ENCODE peak calls at places on chromosomes 16 and 17, in six cellular contexts. One of them, this sample, is unnamed. For H3K27me3, the result is how much of the 10 kb centered on the place peaks cover.

GRCh38 chr16:83552193-83552592 is 255.6 kb upstream of the HSBP1 start:
- DNase-seq in psoas muscle: no peak
- DNase-seq in CD8-positive, alpha-beta T cell: no peak
- DNase-seq in lower lobe of right lung: no peak
- DNase-seq in heart left ventricle: no peak
- DNase-seq in cardiac muscle cell: peak
- DNase-seq in this sample: no peak

GRCh38 chr16:88354229-88355092 is 28.3 kb upstream of the ZNF469 start:
- DNase-seq in psoas muscle: peak
- DNase-seq in cardiac muscle cell: no peak
- DNase-seq in CD8-positive, alpha-beta T cell: no peak
- DNase-seq in lower lobe of right lung: peak
- DNase-seq in heart left ventricle: peak
- DNase-seq in this sample: no peak

GRCh38 chr16:72752004-72752695 is 295.8 kb downstream of the ZFHX3 start:
- DNase-seq in cardiac muscle cell: no peak
- DNase-seq in lower lobe of right lung: peak
- DNase-seq in heart left ventricle: no peak
- DNase-seq in psoas muscle: no peak
- DNase-seq in CD8-positive, alpha-beta T cell: no peak
- DNase-seq in this sample: no peak

GRCh38 chr17:74427048-74427762 is 4.7 kb upstream of the GPRC5C start:
- DNase-seq in psoas muscle: peak
- DNase-seq in CD8-positive, alpha-beta T cell: no peak
- DNase-seq in heart left ventricle: no peak
- DNase-seq in lower lobe of right lung: no peak
- DNase-seq in cardiac muscle cell: no peak
- DNase-seq in this sample: no peak

GRCh38 chr16:80369138-80369537 is 171.7 kb upstream of the DYNLRB2 start:
- DNase-seq in psoas muscle: no peak
- DNase-seq in CD8-positive, alpha-beta T cell: no peak
- DNase-seq in lower lobe of right lung: no peak
- DNase-seq in heart left ventricle: no peak
- DNase-seq in cardiac muscle cell: no peak
- DNase-seq in this sample: no peak

GRCh38 chr17:18043491-18043890 is 4.3 kb downstream of the GID4 start:
- DNase-seq in CD8-positive, alpha-beta T cell: no peak
- DNase-seq in heart left ventricle: no peak
- DNase-seq in cardiac muscle cell: peak
- DNase-seq in lower lobe of right lung: no peak
- DNase-seq in psoas muscle: no peak
- DNase-seq in this sample: no peak

GRCh38 chr16:2429771-2430663 is 770 bp downstream of the CCNF start:
- DNase-seq in psoas muscle: no peak
- DNase-seq in CD8-positive, alpha-beta T cell: no peak
- DNase-seq in heart left ventricle: no peak
- DNase-seq in cardiac muscle cell: peak
- DNase-seq in lower lobe of right lung: no peak
- DNase-seq in this sample: no peak

GRCh38 chr16:945271-946047 is 25.3 kb downstream of the LMF1 start:
- DNase-seq in cardiac muscle cell: no peak
- DNase-seq in lower lobe of right lung: no peak
- DNase-seq in psoas muscle: no peak
- DNase-seq in heart left ventricle: no peak
- DNase-seq in CD8-positive, alpha-beta T cell: no peak
- DNase-seq in this sample: no peak

GRCh38 chr16:84738255-84739038 is 38.6 kb downstream of the USP10 start:
- DNase-seq in psoas muscle: peak
- DNase-seq in heart left ventricle: peak
- DNase-seq in CD8-positive, alpha-beta T cell: peak
- DNase-seq in cardiac muscle cell: peak
- DNase-seq in lower lobe of right lung: peak
- DNase-seq in this sample: peak

GRCh38 chr17:35498429-35499178 is 38.9 kb downstream of the SLFN12L start:
- DNase-seq in heart left ventricle: no peak
- DNase-seq in psoas muscle: no peak
- DNase-seq in lower lobe of right lung: no peak
- DNase-seq in CD8-positive, alpha-beta T cell: no peak
- DNase-seq in cardiac muscle cell: no peak
- DNase-seq in this sample: no peak

GRCh38 chr17:45739786-45740185 is 44.3 kb upstream of the CRHR1 start:
- DNase-seq in heart left ventricle: no peak
- DNase-seq in psoas muscle: no peak
- DNase-seq in lower lobe of right lung: peak
- DNase-seq in cardiac muscle cell: no peak
- DNase-seq in CD8-positive, alpha-beta T cell: no peak
- DNase-seq in this sample: no peak

GRCh38 chr17:44078412-44078811 is 7.9 kb downstream of the G6PC3 start:
- DNase-seq in lower lobe of right lung: no peak
- DNase-seq in psoas muscle: no peak
- DNase-seq in heart left ventricle: no peak
- DNase-seq in cardiac muscle cell: no peak
- DNase-seq in CD8-positive, alpha-beta T cell: no peak
- DNase-seq in this sample: no peak

GRCh38 chr16:87681990-87682570 is 79.8 kb downstream of the JPH3 start:
- DNase-seq in psoas muscle: no peak
- DNase-seq in lower lobe of right lung: no peak
- DNase-seq in heart left ventricle: no peak
- DNase-seq in CD8-positive, alpha-beta T cell: no peak
- DNase-seq in cardiac muscle cell: peak
- DNase-seq in this sample: no peak

GRCh38 chr16:12337776-12338655 is 361.5 kb downstream of the SNX29 start:
- DNase-seq in heart left ventricle: no peak
- DNase-seq in lower lobe of right lung: no peak
- DNase-seq in psoas muscle: no peak
- DNase-seq in cardiac muscle cell: no peak
- DNase-seq in CD8-positive, alpha-beta T cell: no peak
- DNase-seq in this sample: no peak

GRCh38 chr17:49013311-49014205 is 16.4 kb downstream of the IGF2BP1 start:
- DNase-seq in psoas muscle: no peak
- DNase-seq in lower lobe of right lung: no peak
- DNase-seq in cardiac muscle cell: peak
- DNase-seq in heart left ventricle: no peak
- DNase-seq in CD8-positive, alpha-beta T cell: no peak
- DNase-seq in this sample: peak

GRCh38 chr17:50297407-50297865 is 23.2 kb downstream of the TMEM92 start:
- DNase-seq in cardiac muscle cell: peak
- DNase-seq in heart left ventricle: peak
- DNase-seq in lower lobe of right lung: peak
- DNase-seq in psoas muscle: peak
- DNase-seq in CD8-positive, alpha-beta T cell: peak
- DNase-seq in this sample: no peak

GRCh38 chr17:15180121-15180561 is 85.0 kb downstream of the PMP22 start:
- DNase-seq in lower lobe of right lung: no peak
- DNase-seq in heart left ventricle: no peak
- DNase-seq in cardiac muscle cell: no peak
- DNase-seq in psoas muscle: no peak
- DNase-seq in CD8-positive, alpha-beta T cell: no peak
- DNase-seq in this sample: peak

GRCh38 chr16:4176794-4177438 is 60.7 kb upstream of the ADCY9 start:
- DNase-seq in cardiac muscle cell: peak
- DNase-seq in heart left ventricle: no peak
- DNase-seq in lower lobe of right lung: no peak
- DNase-seq in CD8-positive, alpha-beta T cell: no peak
- DNase-seq in psoas muscle: no peak
- DNase-seq in this sample: no peak

GRCh38 chr17:7893226-7893880 is 4.8 kb downstream of the CHD3 start:
- DNase-seq in cardiac muscle cell: no peak
- DNase-seq in heart left ventricle: no peak
- DNase-seq in psoas muscle: no peak
- DNase-seq in lower lobe of right lung: no peak
- DNase-seq in CD8-positive, alpha-beta T cell: no peak
- DNase-seq in this sample: no peak

GRCh38 chr16:57624806-57625500 is 3.5 kb upstream of the ADGRG1 start:
- DNase-seq in CD8-positive, alpha-beta T cell: no peak
- DNase-seq in cardiac muscle cell: peak
- DNase-seq in psoas muscle: no peak
- DNase-seq in heart left ventricle: no peak
- DNase-seq in lower lobe of right lung: no peak
- DNase-seq in this sample: no peak

GRCh38 chr17:2250140-2251095 is 53.2 kb downstream of the SMG6 start:
- DNase-seq in lower lobe of right lung: no peak
- DNase-seq in cardiac muscle cell: peak
- DNase-seq in heart left ventricle: no peak
- DNase-seq in CD8-positive, alpha-beta T cell: peak
- DNase-seq in psoas muscle: no peak
- DNase-seq in this sample: no peak

GRCh38 chr16:80682435-80683070 is 121.8 kb downstream of the CDYL2 start:
- DNase-seq in psoas muscle: no peak
- DNase-seq in lower lobe of right lung: no peak
- DNase-seq in CD8-positive, alpha-beta T cell: no peak
- DNase-seq in cardiac muscle cell: peak
- DNase-seq in heart left ventricle: no peak
- DNase-seq in this sample: peak

GRCh38 chr17:73823684-73824083 is 179.4 kb upstream of the SDK2 start:
- DNase-seq in lower lobe of right lung: no peak
- DNase-seq in CD8-positive, alpha-beta T cell: no peak
- DNase-seq in heart left ventricle: no peak
- DNase-seq in cardiac muscle cell: no peak
- DNase-seq in psoas muscle: no peak
- DNase-seq in this sample: no peak

GRCh38 chr17:44587339-44587738 is 30.1 kb downstream of the FZD2 start:
- DNase-seq in psoas muscle: peak
- DNase-seq in cardiac muscle cell: peak
- DNase-seq in CD8-positive, alpha-beta T cell: no peak
- DNase-seq in lower lobe of right lung: peak
- DNase-seq in heart left ventricle: peak
- DNase-seq in this sample: no peak

GRCh38 chr16:77584205-77584859 is 138.0 kb upstream of the NUDT7 start:
- DNase-seq in psoas muscle: no peak
- DNase-seq in lower lobe of right lung: no peak
- DNase-seq in heart left ventricle: no peak
- DNase-seq in cardiac muscle cell: peak
- DNase-seq in CD8-positive, alpha-beta T cell: peak
- DNase-seq in this sample: no peak

GRCh38 chr16:20850981-20851380 is 44.7 kb downstream of the REXO5 start:
- DNase-seq in CD8-positive, alpha-beta T cell: no peak
- DNase-seq in psoas muscle: no peak
- DNase-seq in heart left ventricle: no peak
- DNase-seq in lower lobe of right lung: no peak
- DNase-seq in cardiac muscle cell: peak
- DNase-seq in this sample: no peak

GRCh38 chr17:75398279-75398678 is 7.2 kb downstream of the GRB2 start:
- DNase-seq in cardiac muscle cell: no peak
- DNase-seq in lower lobe of right lung: no peak
- DNase-seq in CD8-positive, alpha-beta T cell: no peak
- DNase-seq in heart left ventricle: no peak
- DNase-seq in psoas muscle: no peak
- DNase-seq in this sample: no peak

GRCh38 chr16:53154513-53154912 is 99.7 kb downstream of the CHD9 start:
- DNase-seq in heart left ventricle: no peak
- DNase-seq in cardiac muscle cell: peak
- DNase-seq in lower lobe of right lung: no peak
- DNase-seq in CD8-positive, alpha-beta T cell: no peak
- DNase-seq in psoas muscle: no peak
- DNase-seq in this sample: no peak
- H3K27me3 ChIP-seq in heart left ventricle: under half
- H3K27me3 ChIP-seq in cardiac muscle cell: under half
- H3K27me3 ChIP-seq in lower lobe of right lung: under half
- H3K27me3 ChIP-seq in CD8-positive, alpha-beta T cell: under half
- H3K27me3 ChIP-seq in psoas muscle: under half
- H3K27me3 ChIP-seq in this sample: under half

GRCh38 chr17:81115749-81116464 is 49.4 kb upstream of the PVALEF start:
- DNase-seq in CD8-positive, alpha-beta T cell: no peak
- DNase-seq in psoas muscle: no peak
- DNase-seq in heart left ventricle: no peak
- DNase-seq in cardiac muscle cell: no peak
- DNase-seq in lower lobe of right lung: no peak
- DNase-seq in this sample: no peak
- H3K27ac ChIP-seq in CD8-positive, alpha-beta T cell: no peak
- H3K27ac ChIP-seq in psoas muscle: no peak
- H3K27ac ChIP-seq in heart left ventricle: no peak
- H3K27ac ChIP-seq in cardiac muscle cell: no peak
- H3K27ac ChIP-seq in lower lobe of right lung: no peak
- H3K27ac ChIP-seq in this sample: no peak

GRCh38 chr17:76549539-76549938 is 9.7 kb downstream of the PRCD start:
- DNase-seq in heart left ventricle: no peak
- DNase-seq in cardiac muscle cell: no peak
- DNase-seq in lower lobe of right lung: no peak
- DNase-seq in psoas muscle: no peak
- DNase-seq in CD8-positive, alpha-beta T cell: no peak
- DNase-seq in this sample: no peak

GRCh38 chr17:76549215-76549518 is 9.3 kb downstream of the PRCD start:
- DNase-seq in cardiac muscle cell: no peak
- DNase-seq in CD8-positive, alpha-beta T cell: no peak
- DNase-seq in heart left ventricle: no peak
- DNase-seq in psoas muscle: no peak
- DNase-seq in lower lobe of right lung: no peak
- DNase-seq in this sample: no peak

GRCh38 chr17:76548378-76549214 is 8.8 kb downstream of the PRCD start:
- DNase-seq in heart left ventricle: no peak
- DNase-seq in CD8-positive, alpha-beta T cell: no peak
- DNase-seq in cardiac muscle cell: no peak
- DNase-seq in psoas muscle: no peak
- DNase-seq in lower lobe of right lung: no peak
- DNase-seq in this sample: no peak

GRCh38 chr17:76551685-76552084 is 11.8 kb downstream of the PRCD start:
- DNase-seq in psoas muscle: no peak
- DNase-seq in heart left ventricle: no peak
- DNase-seq in cardiac muscle cell: no peak
- DNase-seq in CD8-positive, alpha-beta T cell: no peak
- DNase-seq in lower lobe of right lung: no peak
- DNase-seq in this sample: no peak

DNA sequence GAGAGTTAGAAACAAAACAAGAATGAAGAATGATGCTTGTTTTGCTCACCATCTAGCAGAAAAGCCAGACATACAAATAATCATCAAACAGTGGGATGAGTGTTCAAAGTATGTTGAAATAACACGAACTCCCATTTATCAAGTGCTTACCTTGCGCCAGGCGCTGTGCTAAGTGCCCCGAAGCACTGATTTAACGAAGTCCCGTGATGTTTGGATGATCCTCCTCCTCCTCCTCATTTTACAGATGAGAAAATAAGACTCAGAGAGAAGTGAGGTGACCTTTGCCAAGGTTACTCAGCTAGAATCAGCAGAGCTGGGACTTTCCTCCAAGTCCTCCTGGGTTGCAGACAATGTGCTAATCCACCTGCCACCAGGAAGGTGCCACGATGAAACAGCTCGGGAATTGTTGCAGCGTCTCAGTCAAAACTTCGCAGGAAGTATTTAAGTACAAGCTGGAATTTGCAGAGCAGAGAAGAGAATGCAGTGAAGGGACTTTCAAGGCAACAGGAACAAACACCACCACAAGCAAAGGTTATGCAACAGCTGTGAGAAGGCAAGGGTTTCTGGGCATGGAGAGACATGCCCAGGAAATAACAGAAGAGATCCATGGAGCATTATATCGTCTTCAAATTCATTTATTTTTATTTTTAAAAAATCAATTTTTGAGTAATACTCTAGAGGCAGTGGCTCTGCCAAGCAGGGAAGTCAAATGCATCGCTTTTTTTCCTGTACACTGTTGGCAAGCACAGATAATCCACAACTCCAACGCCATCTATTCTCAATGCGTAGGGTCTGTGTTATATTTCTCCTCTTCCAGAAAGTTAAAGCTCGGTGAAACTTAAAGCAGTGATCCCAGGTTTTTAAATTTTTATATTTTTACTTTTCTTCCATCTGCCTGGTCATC is 11.1 kb downstream of the PRCD start:
- DNase-seq in heart left ventricle: no peak
- DNase-seq in CD8-positive, alpha-beta T cell: no peak
- DNase-seq in cardiac muscle cell: peak
- DNase-seq in lower lobe of right lung: no peak
- DNase-seq in psoas muscle: no peak
- DNase-seq in this sample: no peak
- H3K4me3 ChIP-seq in heart left ventricle: no peak
- H3K4me3 ChIP-seq in CD8-positive, alpha-beta T cell: no peak
- H3K4me3 ChIP-seq in cardiac muscle cell: no peak
- H3K4me3 ChIP-seq in lower lobe of right lung: peak
- H3K4me3 ChIP-seq in psoas muscle: no peak
- H3K4me3 ChIP-seq in this sample: no peak

GRCh38 chr17:32269377-32269776 is 3.7 kb downstream of the RHBDL3 start:
- DNase-seq in psoas muscle: no peak
- DNase-seq in cardiac muscle cell: no peak
- DNase-seq in CD8-positive, alpha-beta T cell: no peak
- DNase-seq in heart left ventricle: no peak
- DNase-seq in lower lobe of right lung: peak
- DNase-seq in this sample: no peak
- H3K27me3 ChIP-seq in psoas muscle: under half
- H3K27me3 ChIP-seq in cardiac muscle cell: half or more
- H3K27me3 ChIP-seq in CD8-positive, alpha-beta T cell: under half
- H3K27me3 ChIP-seq in heart left ventricle: under half
- H3K27me3 ChIP-seq in lower lobe of right lung: half or more
- H3K27me3 ChIP-seq in this sample: under half